ENCODE peak calls at places on chromosome 7, in ten cellular contexts. One of them, this sample, is unnamed.

GRCh38 chr7:7271094-7271874 is 88.9 kb downstream of the C1GALT1 start:
- DNase-seq in heart left ventricle: no peak
- DNase-seq in KG1: no peak
- DNase-seq in AG08395: no peak
- DNase-seq in Karpas-422: no peak
- DNase-seq in H7: no peak
- DNase-seq in amniotic stem cell: no peak
- DNase-seq in thyroid gland: no peak
- DNase-seq in GM10248: no peak
- DNase-seq in activated CD4-positive, alpha-beta T cell treated with anti-CD3 and anti-CD28 coated beads for 36 hours: no peak
- DNase-seq in this sample: no peak

GRCh38 chr7:106895246-106895864 is 30.3 kb downstream of the PIK3CG start:
- DNase-seq in heart left ventricle: no peak
- DNase-seq in AG08395: no peak
- DNase-seq in GM10248: peak
- DNase-seq in H7: no peak
- DNase-seq in amniotic stem cell: no peak
- DNase-seq in thyroid gland: no peak
- DNase-seq in activated CD4-positive, alpha-beta T cell treated with anti-CD3 and anti-CD28 coated beads for 36 hours: peak
- DNase-seq in KG1: no peak
- DNase-seq in Karpas-422: peak
- DNase-seq in this sample: no peak

GRCh38 chr7:115293628-115294236 is 371.8 kb downstream of the MDFIC start:
- DNase-seq in Karpas-422: no peak
- DNase-seq in KG1: no peak
- DNase-seq in heart left ventricle: no peak
- DNase-seq in GM10248: no peak
- DNase-seq in amniotic stem cell: no peak
- DNase-seq in H7: no peak
- DNase-seq in AG08395: no peak
- DNase-seq in thyroid gland: no peak
- DNase-seq in activated CD4-positive, alpha-beta T cell treated with anti-CD3 and anti-CD28 coated beads for 36 hours: no peak
- DNase-seq in this sample: no peak

GRCh38 chr7:135744938-135745701 is 3.5 kb downstream of the FAM180A start:
- DNase-seq in KG1: no peak
- DNase-seq in heart left ventricle: no peak
- DNase-seq in thyroid gland: peak
- DNase-seq in H7: no peak
- DNase-seq in activated CD4-positive, alpha-beta T cell treated with anti-CD3 and anti-CD28 coated beads for 36 hours: no peak
- DNase-seq in amniotic stem cell: peak
- DNase-seq in AG08395: peak
- DNase-seq in GM10248: no peak
- DNase-seq in Karpas-422: no peak
- DNase-seq in this sample: peak

GRCh38 chr7:147136369-147136768 is 1019.8 kb downstream of the CNTNAP2 start:
- DNase-seq in heart left ventricle: no peak
- DNase-seq in GM10248: no peak
- DNase-seq in AG08395: no peak
- DNase-seq in H7: no peak
- DNase-seq in Karpas-422: no peak
- DNase-seq in activated CD4-positive, alpha-beta T cell treated with anti-CD3 and anti-CD28 coated beads for 36 hours: no peak
- DNase-seq in thyroid gland: no peak
- DNase-seq in amniotic stem cell: no peak
- DNase-seq in KG1: no peak
- DNase-seq in this sample: no peak

GRCh38 chr7:151483700-151483960 is 36.1 kb downstream of the RHEB start:
- DNase-seq in thyroid gland: no peak
- DNase-seq in AG08395: no peak
- DNase-seq in GM10248: no peak
- DNase-seq in Karpas-422: no peak
- DNase-seq in H7: no peak
- DNase-seq in amniotic stem cell: no peak
- DNase-seq in KG1: no peak
- DNase-seq in activated CD4-positive, alpha-beta T cell treated with anti-CD3 and anti-CD28 coated beads for 36 hours: no peak
- DNase-seq in heart left ventricle: no peak
- DNase-seq in this sample: no peak

GRCh38 chr7:14287398-14287797 is 297.9 kb upstream of the ETV1 start:
- DNase-seq in KG1: no peak
- DNase-seq in amniotic stem cell: no peak
- DNase-seq in activated CD4-positive, alpha-beta T cell treated with anti-CD3 and anti-CD28 coated beads for 36 hours: no peak
- DNase-seq in H7: no peak
- DNase-seq in GM10248: no peak
- DNase-seq in heart left ventricle: no peak
- DNase-seq in thyroid gland: no peak
- DNase-seq in Karpas-422: no peak
- DNase-seq in AG08395: no peak
- DNase-seq in this sample: no peak

GRCh38 chr7:133861876-133862275 is 265.3 kb upstream of the LRGUK start:
- DNase-seq in AG08395: no peak
- DNase-seq in thyroid gland: no peak
- DNase-seq in heart left ventricle: no peak
- DNase-seq in KG1: no peak
- DNase-seq in H7: no peak
- DNase-seq in amniotic stem cell: no peak
- DNase-seq in Karpas-422: no peak
- DNase-seq in activated CD4-positive, alpha-beta T cell treated with anti-CD3 and anti-CD28 coated beads for 36 hours: no peak
- DNase-seq in GM10248: no peak
- DNase-seq in this sample: peak

GRCh38 chr7:133372337-133372736 is 119.5 kb downstream of the EXOC4 start:
- DNase-seq in thyroid gland: no peak
- DNase-seq in Karpas-422: no peak
- DNase-seq in H7: no peak
- DNase-seq in KG1: no peak
- DNase-seq in GM10248: no peak
- DNase-seq in heart left ventricle: no peak
- DNase-seq in AG08395: no peak
- DNase-seq in amniotic stem cell: no peak
- DNase-seq in activated CD4-positive, alpha-beta T cell treated with anti-CD3 and anti-CD28 coated beads for 36 hours: no peak
- DNase-seq in this sample: no peak

GRCh38 chr7:54860003-54860775 is 101.2 kb upstream of the SEC61G start:
- DNase-seq in H7: no peak
- DNase-seq in activated CD4-positive, alpha-beta T cell treated with anti-CD3 and anti-CD28 coated beads for 36 hours: no peak
- DNase-seq in GM10248: no peak
- DNase-seq in KG1: no peak
- DNase-seq in heart left ventricle: no peak
- DNase-seq in AG08395: no peak
- DNase-seq in Karpas-422: no peak
- DNase-seq in amniotic stem cell: no peak
- DNase-seq in thyroid gland: no peak
- DNase-seq in this sample: no peak